ENCODE peak calls at places on chromosome 11, in five cellular contexts. V, G, E, S and C are unnamed samples.
A peak's percentile ranks its signal among the peaks of the same experiment; 100 is the strongest.

GRCh38 chr11:132342408-132342807 is 972.0 kb downstream of the NTM start:
- DNase-seq in G (no peak), S (no peak), V (no peak), E (no peak), C (no peak)

GRCh38 chr11:9825895-9826294 is 162.0 kb downstream of the SWAP70 start:
- DNase-seq in E (no peak), S (no peak), V (no peak), G (peak; percentile 49), C (no peak)

GRCh38 chr11:679271-680207 is 15.5 kb downstream of the DEAF1 start:
- DNase-seq in G (no peak), V (no peak), E (no peak), S (no peak), C (no peak)

GRCh38 chr11:41222236-41222635 is 237.2 kb downstream of the LRRC4C start:
- DNase-seq in S (no peak), V (no peak), G (no peak), E (no peak), C (no peak)

GRCh38 chr11:72491001-72491400 is 56.7 kb upstream of the CLPB start:
- DNase-seq in S (no peak), V (no peak), E (no peak), G (no peak), C (no peak)

GRCh38 chr11:122163420-122163819 is 47.4 kb upstream of the BLID start:
- DNase-seq in E (no peak), S (no peak), G (no peak), V (no peak), C (no peak)

GRCh38 chr11:126993599-126993998 is 7.0 kb downstream of the KIRREL3 start:
- DNase-seq in V (no peak), E (no peak), S (no peak), G (no peak), C (no peak)

GRCh38 chr11:64766881-64767280 is 7.1 kb upstream of the PYGM start:
- DNase-seq in S (no peak), E (no peak), G (no peak), V (no peak), C (no peak)

GRCh38 chr11:94722735-94723134 is 45.4 kb upstream of the AMOTL1 start:
- DNase-seq in S (no peak), V (no peak), E (no peak), G (no peak), C (no peak)

GRCh38 chr11:1012740-1013627 is 23.5 kb downstream of the MUC6 start:
- DNase-seq in G (no peak), S (no peak), E (no peak), V (no peak), C (no peak)

GRCh38 chr11:34805937-34806336 is 110.2 kb downstream of the APIP start:
- DNase-seq in V (no peak), E (no peak), G (no peak), S (no peak), C (no peak)

GRCh38 chr11:79086056-79086455 is 354.8 kb downstream of the TENM4 start:
- DNase-seq in E (no peak), G (no peak), V (no peak), S (no peak), C (no peak)

GRCh38 chr11:7281083-7281482 is 29.4 kb downstream of the SYT9 start:
- DNase-seq in V (no peak), E (no peak), S (no peak), G (peak; percentile 4), C (no peak)

GRCh38 chr11:130891326-130891725 is 25.0 kb downstream of the SNX19 start:
- DNase-seq in E (no peak), V (no peak), S (no peak), G (no peak), C (no peak)

GRCh38 chr11:15824060-15824459 is 532.3 kb downstream of the SOX6 start:
- DNase-seq in V (no peak), S (no peak), G (no peak), E (no peak), C (no peak)

GRCh38 chr11:119372260-119373058 is 9.0 kb downstream of the USP2 start:
- DNase-seq in G (no peak), E (no peak), S (no peak), V (no peak), C (no peak)

GRCh38 chr11:112096194-112096593 is 9.5 kb downstream of the SDHD start:
- DNase-seq in V (no peak), E (no peak), G (no peak), S (no peak), C (no peak)

GRCh38 chr11:118623291-118623655 is 15.9 kb downstream of the PHLDB1 start:
- DNase-seq in E (no peak), S (no peak), V (no peak), G (peak; percentile 46), C (no peak)

GRCh38 chr11:57251491-57252104 is 14.5 kb upstream of the APLNR start:
- DNase-seq in E (no peak), S (peak; percentile 45), G (no peak), V (no peak), C (no peak)

GRCh38 chr11:126343051-126343450 is 12.4 kb upstream of the ST3GAL4 start:
- DNase-seq in S (no peak), E (no peak), G (no peak), V (no peak), C (no peak)

GRCh38 chr11:130819561-130819960 is 96.7 kb downstream of the SNX19 start:
- DNase-seq in V (no peak), E (no peak), S (no peak), G (no peak), C (no peak)

GRCh38 chr11:74749127-74749964 is 697 bp downstream of the RNF169 start:
- DNase-seq in E (no peak), G (peak; percentile 73), S (peak; percentile 82), V (peak; percentile 73), C (peak; percentile 19)

GRCh38 chr11:23124249-23124648 is 264.0 kb upstream of the CCDC179 start:
- DNase-seq in S (no peak), E (no peak), V (no peak), G (no peak), C (no peak)

GRCh38 chr11:62336949-62337681 is at the start of gene ASRGL1:
- DNase-seq in G (peak; percentile 43), V (peak; percentile 95), S (peak; percentile 89), E (peak; percentile 21), C (peak; percentile 43)

DNA sequence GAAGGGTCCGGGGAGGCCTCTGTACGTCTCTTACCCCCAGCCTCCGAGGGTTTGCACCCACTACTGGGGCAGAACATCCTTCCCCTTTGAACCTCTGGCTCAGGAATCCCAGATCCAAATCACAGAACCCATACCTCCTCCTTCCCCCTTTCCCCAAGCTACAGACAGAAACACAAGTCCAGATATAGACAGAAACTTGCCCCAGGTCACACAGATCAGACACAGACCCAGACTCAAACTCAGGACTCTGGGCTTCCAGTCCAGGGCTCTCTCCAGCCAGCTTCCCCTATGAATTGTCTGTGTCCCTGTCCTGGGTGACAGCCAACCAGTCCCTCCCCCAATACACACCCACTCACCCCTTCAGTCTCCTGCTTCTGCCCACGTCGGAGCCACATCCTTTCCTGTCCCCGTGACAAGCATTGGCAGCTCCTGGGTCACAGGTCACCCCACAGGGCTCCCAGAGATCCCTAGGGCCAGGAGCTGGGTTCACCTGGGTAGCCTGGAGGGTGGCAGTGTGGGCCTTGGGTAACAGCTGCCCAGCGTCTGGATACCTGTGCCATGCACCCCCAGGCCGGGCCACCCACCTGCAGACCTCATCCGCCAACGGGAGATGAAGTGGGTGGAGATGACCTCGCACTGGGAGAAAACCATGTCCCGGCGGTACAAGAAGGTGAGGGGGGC is 772 bp downstream of the TBC1D10C start:
- DNase-seq in E (no peak), S (peak; percentile 12), V (no peak), G (no peak), C (no peak)
- TF ChIP-seq MAX in E (no peak), S (no peak), V (no peak), G (no peak), C (no peak)

DNA sequence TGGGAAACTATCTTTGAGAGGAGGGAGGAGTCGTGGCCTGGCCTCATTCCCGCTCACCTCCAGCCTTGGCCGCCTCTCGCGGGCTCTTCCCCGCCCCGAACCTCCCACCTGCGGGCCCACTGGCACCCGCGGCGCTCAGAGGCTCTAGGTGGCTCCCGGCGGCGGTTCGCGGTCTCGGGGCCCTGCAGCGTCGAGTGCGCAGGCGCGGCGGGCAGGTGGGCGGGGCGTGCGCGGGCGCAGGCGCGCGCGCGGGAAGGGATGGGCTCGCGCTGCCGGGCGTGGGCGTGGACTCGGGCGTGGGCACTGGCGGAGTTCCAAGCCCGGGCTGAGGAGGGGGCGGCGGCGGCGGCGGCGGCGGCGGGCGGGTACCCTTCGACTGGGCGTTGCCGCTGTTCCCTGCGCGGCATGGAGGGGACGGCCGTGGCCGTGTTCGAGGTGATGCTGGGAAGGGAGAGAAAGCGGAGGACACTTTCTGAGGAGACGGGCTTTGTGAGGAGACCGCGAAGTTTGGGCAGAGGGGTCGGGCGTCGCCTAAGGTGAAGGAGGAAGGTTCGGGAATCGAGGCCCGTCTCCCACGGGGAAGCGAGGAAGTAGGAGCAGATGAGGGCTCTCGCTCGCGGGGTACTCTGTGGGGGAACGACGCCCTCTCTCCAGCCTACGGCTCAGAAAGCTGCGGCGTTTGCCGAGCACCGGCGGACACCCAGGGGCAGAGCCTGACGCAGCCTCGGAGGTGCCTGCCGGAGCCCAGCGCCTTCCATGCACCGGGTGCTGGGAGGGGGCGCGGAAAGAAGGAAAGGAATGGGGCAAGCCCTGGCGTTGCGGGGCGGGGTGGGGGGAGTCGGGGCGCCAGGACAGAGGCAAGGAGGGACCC is 15.7 kb upstream of the SPTBN2 start:
- DNase-seq in S (peak; percentile 98), V (peak; percentile 88), E (peak; percentile 20), G (peak; percentile 58), C (peak; percentile 49)
- TF ChIP-seq POLR2A in S (peak; percentile 85), V (peak; percentile 11), E (peak; percentile 82), G (no peak), C (peak; percentile 81)

GRCh38 chr11:47268448-47269001 is 1.4 kb upstream of the MADD start:
- DNase-seq in V (peak; percentile 49), E (no peak), S (no peak), G (no peak), C (no peak)
- TF ChIP-seq SP1 in V (no peak), E (no peak), S (no peak), G (no peak), C (no peak)

DNA sequence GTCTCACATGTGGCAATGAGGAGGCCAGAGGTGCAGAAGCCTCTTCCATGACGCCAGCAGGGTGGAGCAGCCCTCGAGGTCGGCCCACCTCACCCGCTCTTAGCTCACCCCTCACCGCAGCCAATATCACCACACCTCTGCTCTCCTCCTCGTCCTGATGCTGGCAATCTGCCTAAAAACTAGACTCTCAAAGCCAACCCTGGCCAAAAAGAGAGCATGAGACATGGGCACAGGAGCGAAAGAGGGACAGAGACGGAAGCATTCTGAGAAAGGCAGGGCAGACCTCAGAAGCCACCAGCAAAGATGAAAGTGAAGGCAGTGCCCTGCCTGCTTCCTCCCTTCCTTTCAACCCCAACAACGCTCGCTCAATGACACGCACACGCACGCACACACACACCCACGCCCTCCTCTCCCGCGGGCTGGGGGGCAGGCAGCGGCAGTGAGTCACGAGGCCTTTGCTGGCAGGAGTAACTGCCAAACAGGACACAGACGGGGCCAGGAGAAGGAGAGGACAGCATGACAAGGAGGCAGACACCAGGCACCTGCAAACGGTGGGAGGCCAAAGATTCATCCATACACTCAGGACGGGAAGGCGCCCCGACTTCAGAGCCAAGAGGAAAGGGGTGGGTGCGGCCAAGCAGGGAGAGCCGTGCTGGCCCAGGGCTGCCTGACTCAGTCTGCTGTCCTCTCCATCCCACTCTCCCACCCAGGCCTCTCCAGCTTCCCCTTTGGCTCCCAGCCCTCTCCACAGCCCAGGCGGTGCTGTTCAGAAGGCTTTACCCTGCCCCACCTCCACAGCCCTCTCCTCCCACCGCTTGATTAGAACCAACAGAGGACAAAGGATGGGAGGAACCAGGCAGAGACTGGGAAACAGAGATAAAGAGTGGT is 11.4 kb downstream of the IGSF9B start:
- DNase-seq in S (no peak), V (no peak), G (no peak), E (no peak), C (no peak)
- TF ChIP-seq MAX in S (no peak), V (no peak), G (no peak), E (no peak), C (no peak)